ENCODE peak calls at places on chromosomes 16 and 17, in five cellular contexts. One of them, this sample, is unnamed.

GRCh38 chr17:65564793-65565192 is 3.3 kb upstream of the AXIN2 start:
- DNase-seq in cardiac fibroblast: no peak
- DNase-seq in stimulated activated CD4-positive, alpha-beta T cell treated with anti-CD3 and anti-CD28 coated beads, TNF-alpha, amount 100 ng/mL, for 24 hours: no peak
- DNase-seq in A549: no peak
- DNase-seq in small intestine: peak
- DNase-seq in this sample: no peak

GRCh38 chr17:42784361-42784760 is 4.0 kb downstream of the WNK4 start:
- DNase-seq in A549: no peak
- DNase-seq in cardiac fibroblast: peak
- DNase-seq in stimulated activated CD4-positive, alpha-beta T cell treated with anti-CD3 and anti-CD28 coated beads, TNF-alpha, amount 100 ng/mL, for 24 hours: no peak
- DNase-seq in small intestine: no peak
- DNase-seq in this sample: no peak

GRCh38 chr17:42827472-42827871 is 3.4 kb upstream of the BECN1 start:
- DNase-seq in small intestine: no peak
- DNase-seq in A549: no peak
- DNase-seq in cardiac fibroblast: no peak
- DNase-seq in stimulated activated CD4-positive, alpha-beta T cell treated with anti-CD3 and anti-CD28 coated beads, TNF-alpha, amount 100 ng/mL, for 24 hours: no peak
- DNase-seq in this sample: no peak

GRCh38 chr16:27328937-27329336 is 15.2 kb downstream of the IL4R start:
- DNase-seq in cardiac fibroblast: no peak
- DNase-seq in A549: no peak
- DNase-seq in stimulated activated CD4-positive, alpha-beta T cell treated with anti-CD3 and anti-CD28 coated beads, TNF-alpha, amount 100 ng/mL, for 24 hours: no peak
- DNase-seq in small intestine: no peak
- DNase-seq in this sample: no peak

GRCh38 chr17:28443901-28444638 is 29.4 kb upstream of the SLC13A2 start:
- DNase-seq in A549: no peak
- DNase-seq in small intestine: peak
- DNase-seq in cardiac fibroblast: no peak
- DNase-seq in stimulated activated CD4-positive, alpha-beta T cell treated with anti-CD3 and anti-CD28 coated beads, TNF-alpha, amount 100 ng/mL, for 24 hours: no peak
- DNase-seq in this sample: no peak

GRCh38 chr16:4358831-4359561 is 7.9 kb upstream of the PAM16 start:
- DNase-seq in A549: peak
- DNase-seq in stimulated activated CD4-positive, alpha-beta T cell treated with anti-CD3 and anti-CD28 coated beads, TNF-alpha, amount 100 ng/mL, for 24 hours: peak
- DNase-seq in small intestine: peak
- DNase-seq in cardiac fibroblast: peak
- DNase-seq in this sample: peak

GRCh38 chr16:67842509-67843342 is 606 bp downstream of the THAP11 start:
- DNase-seq in small intestine: peak
- DNase-seq in cardiac fibroblast: peak
- DNase-seq in stimulated activated CD4-positive, alpha-beta T cell treated with anti-CD3 and anti-CD28 coated beads, TNF-alpha, amount 100 ng/mL, for 24 hours: no peak
- DNase-seq in A549: peak
- DNase-seq in this sample: peak

GRCh38 chr17:5031365-5032082 is 3.7 kb downstream of the SLC52A1 start:
- DNase-seq in small intestine: peak
- DNase-seq in stimulated activated CD4-positive, alpha-beta T cell treated with anti-CD3 and anti-CD28 coated beads, TNF-alpha, amount 100 ng/mL, for 24 hours: peak
- DNase-seq in cardiac fibroblast: peak
- DNase-seq in A549: peak
- DNase-seq in this sample: peak

GRCh38 chr16:57873218-57873617 is 70.9 kb upstream of the KIFC3 start:
- DNase-seq in A549: no peak
- DNase-seq in cardiac fibroblast: no peak
- DNase-seq in stimulated activated CD4-positive, alpha-beta T cell treated with anti-CD3 and anti-CD28 coated beads, TNF-alpha, amount 100 ng/mL, for 24 hours: no peak
- DNase-seq in small intestine: no peak
- DNase-seq in this sample: peak

GRCh38 chr16:79381552-79382042 is 218.9 kb downstream of the MAF start:
- DNase-seq in A549: no peak
- DNase-seq in cardiac fibroblast: no peak
- DNase-seq in small intestine: no peak
- DNase-seq in stimulated activated CD4-positive, alpha-beta T cell treated with anti-CD3 and anti-CD28 coated beads, TNF-alpha, amount 100 ng/mL, for 24 hours: no peak
- DNase-seq in this sample: no peak

GRCh38 chr17:17876959-17877547 is 40.3 kb upstream of the SREBF1 start:
- DNase-seq in cardiac fibroblast: peak
- DNase-seq in stimulated activated CD4-positive, alpha-beta T cell treated with anti-CD3 and anti-CD28 coated beads, TNF-alpha, amount 100 ng/mL, for 24 hours: no peak
- DNase-seq in A549: no peak
- DNase-seq in small intestine: no peak
- DNase-seq in this sample: no peak

GRCh38 chr16:50281391-50282009 is 15.1 kb downstream of the ADCY7 start:
- DNase-seq in A549: no peak
- DNase-seq in small intestine: no peak
- DNase-seq in stimulated activated CD4-positive, alpha-beta T cell treated with anti-CD3 and anti-CD28 coated beads, TNF-alpha, amount 100 ng/mL, for 24 hours: no peak
- DNase-seq in cardiac fibroblast: no peak
- DNase-seq in this sample: no peak

GRCh38 chr17:66777689-66778225 is 57.2 kb upstream of the CACNG5 start:
- DNase-seq in cardiac fibroblast: no peak
- DNase-seq in small intestine: no peak
- DNase-seq in stimulated activated CD4-positive, alpha-beta T cell treated with anti-CD3 and anti-CD28 coated beads, TNF-alpha, amount 100 ng/mL, for 24 hours: no peak
- DNase-seq in A549: no peak
- DNase-seq in this sample: peak

GRCh38 chr17:14693382-14693781 is 392.5 kb downstream of the HS3ST3B1 start:
- DNase-seq in small intestine: no peak
- DNase-seq in A549: no peak
- DNase-seq in stimulated activated CD4-positive, alpha-beta T cell treated with anti-CD3 and anti-CD28 coated beads, TNF-alpha, amount 100 ng/mL, for 24 hours: no peak
- DNase-seq in cardiac fibroblast: no peak
- DNase-seq in this sample: no peak

GRCh38 chr17:70207184-70207583 is 37.9 kb downstream of the KCNJ2 start:
- DNase-seq in cardiac fibroblast: no peak
- DNase-seq in small intestine: no peak
- DNase-seq in A549: no peak
- DNase-seq in stimulated activated CD4-positive, alpha-beta T cell treated with anti-CD3 and anti-CD28 coated beads, TNF-alpha, amount 100 ng/mL, for 24 hours: no peak
- DNase-seq in this sample: no peak

GRCh38 chr16:86718118-86718517 is 139.8 kb downstream of the FOXL1 start:
- DNase-seq in A549: peak
- DNase-seq in small intestine: no peak
- DNase-seq in cardiac fibroblast: peak
- DNase-seq in stimulated activated CD4-positive, alpha-beta T cell treated with anti-CD3 and anti-CD28 coated beads, TNF-alpha, amount 100 ng/mL, for 24 hours: no peak
- DNase-seq in this sample: no peak

GRCh38 chr16:24849641-24850040 is 3.9 kb downstream of the SLC5A11 start:
- DNase-seq in stimulated activated CD4-positive, alpha-beta T cell treated with anti-CD3 and anti-CD28 coated beads, TNF-alpha, amount 100 ng/mL, for 24 hours: no peak
- DNase-seq in cardiac fibroblast: no peak
- DNase-seq in small intestine: no peak
- DNase-seq in A549: no peak
- DNase-seq in this sample: no peak

GRCh38 chr17:61127960-61128359 is 271.7 kb upstream of the TBX2 start:
- DNase-seq in cardiac fibroblast: peak
- DNase-seq in A549: no peak
- DNase-seq in stimulated activated CD4-positive, alpha-beta T cell treated with anti-CD3 and anti-CD28 coated beads, TNF-alpha, amount 100 ng/mL, for 24 hours: no peak
- DNase-seq in small intestine: no peak
- DNase-seq in this sample: no peak

GRCh38 chr17:20791626-20792025 is 212.1 kb downstream of the CDRT15L2 start:
- DNase-seq in stimulated activated CD4-positive, alpha-beta T cell treated with anti-CD3 and anti-CD28 coated beads, TNF-alpha, amount 100 ng/mL, for 24 hours: no peak
- DNase-seq in small intestine: no peak
- DNase-seq in cardiac fibroblast: no peak
- DNase-seq in A549: no peak
- DNase-seq in this sample: no peak

GRCh38 chr17:2814049-2814448 is 17.8 kb downstream of the RAP1GAP2 start:
- DNase-seq in A549: no peak
- DNase-seq in cardiac fibroblast: no peak
- DNase-seq in small intestine: no peak
- DNase-seq in stimulated activated CD4-positive, alpha-beta T cell treated with anti-CD3 and anti-CD28 coated beads, TNF-alpha, amount 100 ng/mL, for 24 hours: no peak
- DNase-seq in this sample: no peak

GRCh38 chr17:50560931-50561750 is 626 bp downstream of the CACNA1G start:
- DNase-seq in small intestine: no peak
- DNase-seq in cardiac fibroblast: no peak
- DNase-seq in stimulated activated CD4-positive, alpha-beta T cell treated with anti-CD3 and anti-CD28 coated beads, TNF-alpha, amount 100 ng/mL, for 24 hours: no peak
- DNase-seq in A549: no peak
- DNase-seq in this sample: no peak

GRCh38 chr17:51805220-51805619 is 353.3 kb downstream of the CA10 start:
- DNase-seq in A549: no peak
- DNase-seq in small intestine: peak
- DNase-seq in cardiac fibroblast: no peak
- DNase-seq in stimulated activated CD4-positive, alpha-beta T cell treated with anti-CD3 and anti-CD28 coated beads, TNF-alpha, amount 100 ng/mL, for 24 hours: no peak
- DNase-seq in this sample: no peak

GRCh38 chr17:66431080-66431795 is 128.8 kb downstream of the PRKCA start:
- DNase-seq in cardiac fibroblast: peak
- DNase-seq in stimulated activated CD4-positive, alpha-beta T cell treated with anti-CD3 and anti-CD28 coated beads, TNF-alpha, amount 100 ng/mL, for 24 hours: no peak
- DNase-seq in A549: no peak
- DNase-seq in small intestine: no peak
- DNase-seq in this sample: no peak

GRCh38 chr16:67562918-67563707 is 787 bp downstream of the CTCF start:
- DNase-seq in A549: peak
- DNase-seq in small intestine: peak
- DNase-seq in stimulated activated CD4-positive, alpha-beta T cell treated with anti-CD3 and anti-CD28 coated beads, TNF-alpha, amount 100 ng/mL, for 24 hours: no peak
- DNase-seq in cardiac fibroblast: peak
- DNase-seq in this sample: peak

GRCh38 chr17:70394833-70395232 is 225.5 kb downstream of the KCNJ2 start:
- DNase-seq in A549: no peak
- DNase-seq in stimulated activated CD4-positive, alpha-beta T cell treated with anti-CD3 and anti-CD28 coated beads, TNF-alpha, amount 100 ng/mL, for 24 hours: no peak
- DNase-seq in small intestine: no peak
- DNase-seq in cardiac fibroblast: no peak
- DNase-seq in this sample: no peak

GRCh38 chr16:81076566-81077076 is 417 bp downstream of the C16orf46 start:
- DNase-seq in cardiac fibroblast: peak
- DNase-seq in small intestine: peak
- DNase-seq in stimulated activated CD4-positive, alpha-beta T cell treated with anti-CD3 and anti-CD28 coated beads, TNF-alpha, amount 100 ng/mL, for 24 hours: peak
- DNase-seq in A549: peak
- DNase-seq in this sample: peak

GRCh38 chr17:30363715-30364202 is 15.0 kb upstream of the CPD start:
- DNase-seq in cardiac fibroblast: peak
- DNase-seq in A549: no peak
- DNase-seq in small intestine: peak
- DNase-seq in stimulated activated CD4-positive, alpha-beta T cell treated with anti-CD3 and anti-CD28 coated beads, TNF-alpha, amount 100 ng/mL, for 24 hours: peak
- DNase-seq in this sample: no peak

GRCh38 chr17:42281571-42282096 is 5.4 kb upstream of the STAT5B start:
- DNase-seq in stimulated activated CD4-positive, alpha-beta T cell treated with anti-CD3 and anti-CD28 coated beads, TNF-alpha, amount 100 ng/mL, for 24 hours: no peak
- DNase-seq in small intestine: peak
- DNase-seq in A549: no peak
- DNase-seq in cardiac fibroblast: no peak
- DNase-seq in this sample: peak

GRCh38 chr17:57697891-57698708 is 47.0 kb downstream of the CCDC182 start:
- DNase-seq in small intestine: peak
- DNase-seq in stimulated activated CD4-positive, alpha-beta T cell treated with anti-CD3 and anti-CD28 coated beads, TNF-alpha, amount 100 ng/mL, for 24 hours: no peak
- DNase-seq in cardiac fibroblast: no peak
- DNase-seq in A549: no peak
- DNase-seq in this sample: peak

GRCh38 chr16:55571-56136 is 2.0 kb downstream of the SNRNP25 start:
- DNase-seq in small intestine: no peak
- DNase-seq in cardiac fibroblast: no peak
- DNase-seq in stimulated activated CD4-positive, alpha-beta T cell treated with anti-CD3 and anti-CD28 coated beads, TNF-alpha, amount 100 ng/mL, for 24 hours: no peak
- DNase-seq in A549: no peak
- DNase-seq in this sample: no peak

GRCh38 chr17:60106377-60107059 is 27.8 kb upstream of the HEATR6 start:
- DNase-seq in small intestine: no peak
- DNase-seq in cardiac fibroblast: peak
- DNase-seq in A549: no peak
- DNase-seq in stimulated activated CD4-positive, alpha-beta T cell treated with anti-CD3 and anti-CD28 coated beads, TNF-alpha, amount 100 ng/mL, for 24 hours: no peak
- DNase-seq in this sample: no peak

GRCh38 chr16:14564881-14565687 is 65.0 kb downstream of the PARN start:
- DNase-seq in small intestine: peak
- DNase-seq in stimulated activated CD4-positive, alpha-beta T cell treated with anti-CD3 and anti-CD28 coated beads, TNF-alpha, amount 100 ng/mL, for 24 hours: no peak
- DNase-seq in A549: peak
- DNase-seq in cardiac fibroblast: peak
- DNase-seq in this sample: peak

GRCh38 chr16:27436921-27437650 is 35.1 kb downstream of the IL21R start:
- DNase-seq in cardiac fibroblast: no peak
- DNase-seq in stimulated activated CD4-positive, alpha-beta T cell treated with anti-CD3 and anti-CD28 coated beads, TNF-alpha, amount 100 ng/mL, for 24 hours: no peak
- DNase-seq in small intestine: no peak
- DNase-seq in A549: no peak
- DNase-seq in this sample: no peak

GRCh38 chr17:82828875-82829487 is 10.8 kb downstream of the ZNF750 start:
- DNase-seq in A549: no peak
- DNase-seq in stimulated activated CD4-positive, alpha-beta T cell treated with anti-CD3 and anti-CD28 coated beads, TNF-alpha, amount 100 ng/mL, for 24 hours: no peak
- DNase-seq in cardiac fibroblast: no peak
- DNase-seq in small intestine: no peak
- DNase-seq in this sample: no peak

GRCh38 chr17:59641799-59642484 is 22.2 kb downstream of the CLTC start:
- DNase-seq in small intestine: peak
- DNase-seq in A549: no peak
- DNase-seq in cardiac fibroblast: no peak
- DNase-seq in stimulated activated CD4-positive, alpha-beta T cell treated with anti-CD3 and anti-CD28 coated beads, TNF-alpha, amount 100 ng/mL, for 24 hours: no peak
- DNase-seq in this sample: no peak

GRCh38 chr17:67484261-67484660 is 107.2 kb downstream of the PITPNC1 start:
- DNase-seq in A549: no peak
- DNase-seq in cardiac fibroblast: no peak
- DNase-seq in small intestine: no peak
- DNase-seq in stimulated activated CD4-positive, alpha-beta T cell treated with anti-CD3 and anti-CD28 coated beads, TNF-alpha, amount 100 ng/mL, for 24 hours: no peak
- DNase-seq in this sample: no peak

GRCh38 chr17:48181653-48182052 is 74.1 kb downstream of the SNX11 start:
- DNase-seq in stimulated activated CD4-positive, alpha-beta T cell treated with anti-CD3 and anti-CD28 coated beads, TNF-alpha, amount 100 ng/mL, for 24 hours: no peak
- DNase-seq in small intestine: peak
- DNase-seq in cardiac fibroblast: peak
- DNase-seq in A549: peak
- DNase-seq in this sample: peak

GRCh38 chr16:11190585-11191565 is 65.1 kb downstream of the SOCS1 start:
- DNase-seq in stimulated activated CD4-positive, alpha-beta T cell treated with anti-CD3 and anti-CD28 coated beads, TNF-alpha, amount 100 ng/mL, for 24 hours: no peak
- DNase-seq in small intestine: no peak
- DNase-seq in cardiac fibroblast: peak
- DNase-seq in A549: no peak
- DNase-seq in this sample: no peak

This sample was measured in HAP-1.